ENCODE peak calls at places on chromosomes 16 and 17, in four cellular contexts. D is NCI-H2029, Q is RWPE1, T is LNCaP clone FGC. B is an unnamed sample.

GRCh38 chr17:67481808-67482207 is 104.7 kb downstream of the PITPNC1 start:
- DNase-seq in Q (no peak), D (no peak), T (no peak), B (no peak)

GRCh38 chr17:31740611-31741082 is 118.4 kb downstream of the COPRS start:
- DNase-seq in T (no peak), Q (no peak), D (no peak), B (no peak)

GRCh38 chr16:2425825-2426430 is 3.3 kb upstream of the CCNF start:
- DNase-seq in T (no peak), Q (no peak), D (no peak), B (no peak)

GRCh38 chr17:40615295-40615988 is 32.2 kb downstream of the SMARCE1 start:
- DNase-seq in Q (peak), D (no peak), T (peak), B (peak)

GRCh38 chr16:85017151-85017550 is 5.8 kb upstream of the ZDHHC7 start:
- DNase-seq in Q (no peak), D (no peak), T (no peak), B (no peak)

GRCh38 chr17:68257924-68258323 is 10.1 kb downstream of the AMZ2 start:
- DNase-seq in Q (no peak), D (no peak), T (no peak), B (no peak)

GRCh38 chr16:2976673-2977072 is 3.6 kb downstream of the PKMYT1 start:
- DNase-seq in Q (no peak), D (no peak), T (no peak), B (no peak)

GRCh38 chr17:81813371-81813684 is 9.4 kb downstream of the GCGR start:
- DNase-seq in D (no peak), T (no peak), Q (no peak), B (no peak)

GRCh38 chr17:40451420-40451819 is 8.2 kb downstream of the IGFBP4 start:
- DNase-seq in T (no peak), Q (no peak), D (peak), B (no peak)

GRCh38 chr17:77470800-77471733 is 330.3 kb downstream of the SEC14L1 start:
- DNase-seq in Q (no peak), D (no peak), T (no peak), B (no peak)

GRCh38 chr17:48241770-48242497 is 134.4 kb downstream of the SNX11 start:
- DNase-seq in T (no peak), Q (no peak), D (no peak), B (no peak)

GRCh38 chr16:18945233-18945632 is 19.0 kb upstream of the SMG1 start:
- DNase-seq in D (no peak), T (no peak), Q (no peak), B (no peak)

GRCh38 chr17:9009096-9009495 is 12.2 kb upstream of the NTN1 start:
- DNase-seq in Q (no peak), T (no peak), D (no peak), B (no peak)

GRCh38 chr17:556431-556995 is 158.1 kb downstream of the VPS53 start:
- DNase-seq in D (no peak), Q (no peak), T (no peak), B (no peak)

GRCh38 chr17:83204230-83204725 is 124.9 kb downstream of the METRNL start:
- DNase-seq in D (no peak), T (no peak), Q (no peak), B (no peak)

B was measured in small intestine.